ENCODE peak calls at places on chromosome 7, in six cellular contexts. V is CD8-positive, alpha-beta memory T cell; T is adrenal gland; Q is breast epithelium; E is fibroblast of lung; M is Peyer's patch. H is an unnamed sample.

GRCh38 chr7:135411098-135411497 is 98.8 kb downstream of the CNOT4 start:
- DNase-seq in Q (no peak), T (no peak), V (no peak), E (no peak), M (no peak), H (no peak)

GRCh38 chr7:28623863-28624262 is 211.5 kb downstream of the CREB5 start:
- DNase-seq in V (no peak), E (no peak), M (no peak), Q (no peak), T (no peak), H (no peak)

GRCh38 chr7:84900215-84900614 is 286.6 kb downstream of the SEMA3D start:
- DNase-seq in T (no peak), Q (no peak), V (no peak), M (no peak), E (no peak), H (no peak)

GRCh38 chr7:28458732-28459131 is 46.4 kb downstream of the CREB5 start:
- DNase-seq in Q (no peak), V (no peak), T (no peak), M (no peak), E (no peak), H (no peak)

GRCh38 chr7:84025332-84025927 is 169.2 kb downstream of the SEMA3A start:
- DNase-seq in Q (peak; percentile 28), V (no peak), M (no peak), T (peak; percentile 15), E (peak; percentile 99), H (no peak)

GRCh38 chr7:113945018-113945938 is 26.5 kb upstream of the PPP1R3A start:
- DNase-seq in V (no peak), Q (no peak), T (no peak), E (no peak), M (no peak), H (no peak)

GRCh38 chr7:83985766-83986165 is 208.8 kb downstream of the SEMA3A start:
- DNase-seq in V (no peak), T (no peak), Q (no peak), E (peak; percentile 69), M (no peak), H (no peak)

GRCh38 chr7:111499027-111499426 is 63.3 kb downstream of the IMMP2L start:
- DNase-seq in T (no peak), V (no peak), M (no peak), E (peak; percentile 83), Q (no peak), H (no peak)

GRCh38 chr7:77409739-77410545 is 6.2 kb downstream of the GSAP start:
- DNase-seq in Q (no peak), V (no peak), T (peak; percentile 41), E (peak; percentile 45), M (no peak), H (no peak)

GRCh38 chr7:99406557-99406956 is 1.8 kb downstream of the PDAP1 start:
- DNase-seq in T (no peak), V (no peak), E (no peak), Q (no peak), M (no peak), H (no peak)

GRCh38 chr7:70006411-70006920 is 408.2 kb downstream of the AUTS2 start:
- DNase-seq in T (no peak), M (no peak), V (no peak), E (no peak), Q (no peak), H (no peak)

GRCh38 chr7:54701982-54702381 is 57.0 kb downstream of the SEC61G start:
- DNase-seq in M (no peak), Q (no peak), T (no peak), V (no peak), E (no peak), H (no peak)

GRCh38 chr7:100093498-100093897 is 4.7 kb downstream of the COPS6 start:
- DNase-seq in Q (no peak), M (no peak), V (no peak), T (no peak), E (no peak), H (no peak)

GRCh38 chr7:45897042-45897690 is 8.9 kb downstream of the IGFBP1 start:
- DNase-seq in M (no peak), Q (no peak), E (peak; percentile 91), V (no peak), T (no peak), H (no peak)

GRCh38 chr7:82506208-82506607 is 62.6 kb upstream of the CACNA2D1 start:
- DNase-seq in Q (no peak), E (no peak), V (no peak), M (no peak), T (no peak), H (no peak)

GRCh38 chr7:85001493-85002345 is 185.1 kb downstream of the SEMA3D start:
- DNase-seq in E (no peak), V (no peak), T (no peak), M (no peak), Q (no peak), H (no peak)

DNA sequence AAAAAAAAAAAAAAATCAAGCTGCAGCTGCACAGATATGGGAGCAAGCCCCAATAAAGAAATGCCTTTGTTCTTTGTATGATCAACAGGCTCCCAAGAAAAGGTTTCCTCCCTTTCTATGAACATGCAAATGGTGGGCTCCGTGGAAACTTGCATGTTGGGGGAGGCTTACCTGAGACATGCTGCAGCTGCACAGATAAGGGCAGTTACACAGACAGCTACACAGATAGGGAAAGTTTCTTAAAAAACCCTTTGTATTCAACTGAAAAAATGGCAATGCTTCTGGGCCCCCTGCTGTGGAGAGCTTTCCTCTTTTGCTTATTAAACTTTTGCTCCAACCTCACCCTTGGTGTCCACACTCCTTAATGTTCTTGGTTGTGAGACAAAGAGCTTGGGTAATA is 29.8 kb upstream of the ZNF746 start:
- DNase-seq in T (no peak), E (no peak), M (no peak), Q (no peak), V (no peak), H (no peak)
- H3K9me3 ChIP-seq in T (peaks cover 25% of the 10 kb centered on the region), E (no peaks in the 10 kb centered on the region), M (no peaks in the 10 kb centered on the region), Q (peaks cover 65% of the 10 kb centered on the region), V (peaks cover 20% of the 10 kb centered on the region), H (peaks cover 9% of the 10 kb centered on the region)

GRCh38 chr7:64706625-64707292 is 40.8 kb downstream of the ZNF107 start:
- DNase-seq in E (no peak), Q (no peak), M (no peak), V (no peak), T (no peak), H (no peak)
- H3K9me3 ChIP-seq in E (no peaks in the 10 kb centered on the region), Q (peaks cover 75% of the 10 kb centered on the region), M (peaks cover 3% of the 10 kb centered on the region), V (peaks cover 58% of the 10 kb centered on the region), T (peaks cover 13% of the 10 kb centered on the region), H (peaks cover 46% of the 10 kb centered on the region)

GRCh38 chr7:87231243-87231642 is 11.7 kb upstream of the TMEM243 start:
- DNase-seq in M (no peak), V (no peak), E (no peak), T (peak; percentile 2), Q (peak; percentile 22), H (no peak)

GRCh38 chr7:87231715-87232114 is 12.2 kb upstream of the TMEM243 start:
- DNase-seq in T (no peak), V (no peak), Q (no peak), E (no peak), M (no peak), H (no peak)

GRCh38 chr7:87234949-87235348 is 15.4 kb upstream of the TMEM243 start:
- DNase-seq in V (no peak), Q (no peak), E (peak; percentile 32), T (no peak), M (no peak), H (no peak)
- H3K9me3 ChIP-seq in V (no peaks in the 10 kb centered on the region), Q (no peaks in the 10 kb centered on the region), E (no peaks in the 10 kb centered on the region), T (no peaks in the 10 kb centered on the region), M (no peaks in the 10 kb centered on the region), H (no peaks in the 10 kb centered on the region)

GRCh38 chr7:104661575-104661974 is 333.2 kb downstream of the LHFPL3 start:
- DNase-seq in M (no peak), E (no peak), T (no peak), Q (no peak), V (no peak), H (no peak)

DNA sequence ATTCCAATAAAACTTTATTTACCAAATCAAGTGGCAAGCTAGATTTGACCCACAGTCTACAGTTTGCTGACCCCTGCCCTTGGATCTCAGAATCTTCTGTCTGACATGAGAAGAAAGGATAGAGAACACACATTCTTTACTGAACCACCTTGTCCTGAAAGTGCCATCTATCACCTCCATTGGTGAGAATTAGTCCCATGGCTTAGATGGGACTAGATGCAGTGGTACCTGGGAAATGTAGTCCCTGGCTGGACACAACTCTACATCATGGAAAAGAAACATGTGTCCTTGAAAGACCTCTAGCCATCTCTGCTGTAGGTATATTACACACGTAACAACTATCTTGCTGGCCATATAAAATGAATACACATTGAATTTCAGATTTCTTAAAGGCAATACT is 336.2 kb downstream of the LHFPL3 start:
- DNase-seq in T (no peak), Q (no peak), E (no peak), M (no peak), V (no peak), H (no peak)
- H3K9me3 ChIP-seq in T (no peaks in the 10 kb centered on the region), Q (no peaks in the 10 kb centered on the region), E (no peaks in the 10 kb centered on the region), M (no peaks in the 10 kb centered on the region), V (no peaks in the 10 kb centered on the region), H (no peaks in the 10 kb centered on the region)

GRCh38 chr7:1635401-1635800 is 34.7 kb upstream of the ELFN1 start:
- DNase-seq in E (no peak), V (no peak), M (no peak), Q (no peak), T (no peak), H (no peak)

GRCh38 chr7:1632916-1633785 is 36.9 kb upstream of the ELFN1 start:
- DNase-seq in T (no peak), V (no peak), E (no peak), Q (no peak), M (no peak), H (no peak)

GRCh38 chr7:1630700-1631336 is 39.3 kb upstream of the ELFN1 start:
- DNase-seq in T (no peak), E (no peak), M (no peak), V (no peak), Q (no peak), H (no peak)

GRCh38 chr7:1637155-1637554 is 32.9 kb upstream of the ELFN1 start:
- DNase-seq in T (no peak), E (no peak), Q (no peak), M (no peak), V (no peak), H (no peak)

DNA sequence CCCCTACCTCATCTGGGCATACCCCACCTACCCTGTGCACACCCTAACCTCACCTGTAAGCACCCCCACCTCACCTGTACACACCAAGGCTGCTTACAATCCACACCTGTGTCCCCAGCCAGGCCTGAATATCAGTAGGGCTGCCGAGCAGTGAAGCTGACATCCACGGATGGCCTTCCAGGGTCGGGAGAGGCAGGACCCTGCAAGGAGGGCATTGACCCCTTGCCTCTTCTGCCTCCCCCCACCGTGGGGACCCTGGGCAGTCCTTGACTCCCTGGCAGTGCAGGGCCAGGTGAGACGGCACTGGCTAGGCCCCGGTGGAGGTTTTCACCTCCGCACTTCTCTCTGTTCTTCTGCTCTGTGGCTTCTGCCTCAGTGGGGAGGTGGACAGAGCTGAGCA is 37.6 kb upstream of the ELFN1 start:
- DNase-seq in Q (no peak), M (no peak), V (no peak), E (no peak), T (no peak), H (no peak)
- H3K9me3 ChIP-seq in Q (peaks cover 31% of the 10 kb centered on the region), M (no peaks in the 10 kb centered on the region), V (no peaks in the 10 kb centered on the region), E (no peaks in the 10 kb centered on the region), T (no peaks in the 10 kb centered on the region), H (no peaks in the 10 kb centered on the region)

GRCh38 chr7:158128572-158128971 is 459.1 kb downstream of the PTPRN2 start:
- DNase-seq in V (no peak), M (no peak), Q (no peak), T (no peak), E (no peak), H (no peak)
- H3K9me3 ChIP-seq in V (no peaks in the 10 kb centered on the region), M (no peaks in the 10 kb centered on the region), Q (peaks cover 8% of the 10 kb centered on the region), T (no peaks in the 10 kb centered on the region), E (peaks cover 2% of the 10 kb centered on the region), H (no peaks in the 10 kb centered on the region)

GRCh38 chr7:56479748-56480147 is 363.5 kb upstream of the NUPR2 start:
- DNase-seq in M (no peak), E (no peak), V (no peak), T (no peak), Q (no peak), H (no peak)
- H3K9me3 ChIP-seq in M (no peaks in the 10 kb centered on the region), E (no peaks in the 10 kb centered on the region), V (peaks cover 5% of the 10 kb centered on the region), T (no peaks in the 10 kb centered on the region), Q (peaks cover 97% of the 10 kb centered on the region), H (peaks cover 2% of the 10 kb centered on the region)

H was measured in T-helper 17 cell.